ENCODE peak calls at places on chromosomes 2 and 18, in nine cellular contexts. One of them, this sample, is unnamed.

GRCh38 chr2:101063352-101063751 is 61.3 kb downstream of the RPL31 start:
- DNase-seq in lower lobe of right lung: no peak
- DNase-seq in brain microvascular endothelial cell: peak
- DNase-seq in heart left ventricle: peak
- DNase-seq in HL-60: no peak
- DNase-seq in Peyer's patch: no peak
- DNase-seq in pancreas: no peak
- DNase-seq in endodermal cell: no peak
- DNase-seq in psoas muscle: no peak
- DNase-seq in this sample: no peak

GRCh38 chr2:6650311-6650710 is 215.4 kb downstream of the CMPK2 start:
- DNase-seq in lower lobe of right lung: no peak
- DNase-seq in brain microvascular endothelial cell: no peak
- DNase-seq in heart left ventricle: no peak
- DNase-seq in HL-60: no peak
- DNase-seq in Peyer's patch: no peak
- DNase-seq in pancreas: no peak
- DNase-seq in endodermal cell: no peak
- DNase-seq in psoas muscle: no peak
- DNase-seq in this sample: peak

GRCh38 chr2:95348609-95349567 is 51.7 kb downstream of the KCNIP3 start:
- DNase-seq in lower lobe of right lung: no peak
- DNase-seq in brain microvascular endothelial cell: no peak
- DNase-seq in heart left ventricle: peak
- DNase-seq in HL-60: no peak
- DNase-seq in Peyer's patch: no peak
- DNase-seq in pancreas: no peak
- DNase-seq in endodermal cell: no peak
- DNase-seq in psoas muscle: no peak
- DNase-seq in this sample: peak

GRCh38 chr2:86621290-86621943 is 2.2 kb downstream of the RNF103 start:
- DNase-seq in lower lobe of right lung: no peak
- DNase-seq in brain microvascular endothelial cell: no peak
- DNase-seq in heart left ventricle: no peak
- DNase-seq in HL-60: no peak
- DNase-seq in Peyer's patch: no peak
- DNase-seq in pancreas: no peak
- DNase-seq in endodermal cell: no peak
- DNase-seq in psoas muscle: no peak
- DNase-seq in this sample: no peak

GRCh38 chr18:68024716-68025115 is 508.2 kb upstream of the DSEL start:
- DNase-seq in lower lobe of right lung: no peak
- DNase-seq in brain microvascular endothelial cell: no peak
- DNase-seq in heart left ventricle: no peak
- DNase-seq in HL-60: no peak
- DNase-seq in Peyer's patch: no peak
- DNase-seq in pancreas: no peak
- DNase-seq in endodermal cell: no peak
- DNase-seq in psoas muscle: no peak
- DNase-seq in this sample: no peak

GRCh38 chr18:58788470-58788869 is 76.2 kb upstream of the ZNF532 start:
- DNase-seq in lower lobe of right lung: no peak
- DNase-seq in brain microvascular endothelial cell: no peak
- DNase-seq in heart left ventricle: no peak
- DNase-seq in HL-60: no peak
- DNase-seq in Peyer's patch: no peak
- DNase-seq in pancreas: no peak
- DNase-seq in endodermal cell: peak
- DNase-seq in psoas muscle: no peak
- DNase-seq in this sample: no peak

GRCh38 chr18:67318651-67319050 is 197.9 kb downstream of the DSEL start:
- DNase-seq in lower lobe of right lung: no peak
- DNase-seq in brain microvascular endothelial cell: peak
- DNase-seq in heart left ventricle: no peak
- DNase-seq in HL-60: no peak
- DNase-seq in Peyer's patch: no peak
- DNase-seq in pancreas: no peak
- DNase-seq in endodermal cell: no peak
- DNase-seq in psoas muscle: no peak
- DNase-seq in this sample: no peak

GRCh38 chr2:80968450-80968849 is 663.9 kb upstream of the LRRTM1 start:
- DNase-seq in lower lobe of right lung: no peak
- DNase-seq in brain microvascular endothelial cell: no peak
- DNase-seq in heart left ventricle: no peak
- DNase-seq in HL-60: no peak
- DNase-seq in Peyer's patch: no peak
- DNase-seq in pancreas: no peak
- DNase-seq in endodermal cell: peak
- DNase-seq in psoas muscle: no peak
- DNase-seq in this sample: no peak

GRCh38 chr2:96869824-96870630 is at the start of gene SEMA4C:
- DNase-seq in lower lobe of right lung: peak
- DNase-seq in brain microvascular endothelial cell: no peak
- DNase-seq in heart left ventricle: peak
- DNase-seq in HL-60: no peak
- DNase-seq in Peyer's patch: peak
- DNase-seq in pancreas: peak
- DNase-seq in endodermal cell: peak
- DNase-seq in psoas muscle: peak
- DNase-seq in this sample: peak

GRCh38 chr2:233912799-233913423 is 4.3 kb upstream of the TRPM8 start:
- DNase-seq in lower lobe of right lung: no peak
- DNase-seq in brain microvascular endothelial cell: peak
- DNase-seq in heart left ventricle: no peak
- DNase-seq in HL-60: no peak
- DNase-seq in Peyer's patch: no peak
- DNase-seq in pancreas: no peak
- DNase-seq in endodermal cell: peak
- DNase-seq in psoas muscle: no peak
- DNase-seq in this sample: no peak

GRCh38 chr18:1998121-1998520 is 573.2 kb downstream of the METTL4 start:
- DNase-seq in lower lobe of right lung: no peak
- DNase-seq in brain microvascular endothelial cell: no peak
- DNase-seq in heart left ventricle: no peak
- DNase-seq in HL-60: no peak
- DNase-seq in Peyer's patch: no peak
- DNase-seq in pancreas: no peak
- DNase-seq in endodermal cell: no peak
- DNase-seq in psoas muscle: no peak
- DNase-seq in this sample: no peak

GRCh38 chr2:169895294-169895985 is 68.2 kb downstream of the UBR3 start:
- DNase-seq in lower lobe of right lung: no peak
- DNase-seq in brain microvascular endothelial cell: no peak
- DNase-seq in heart left ventricle: no peak
- DNase-seq in HL-60: no peak
- DNase-seq in Peyer's patch: no peak
- DNase-seq in pancreas: no peak
- DNase-seq in endodermal cell: no peak
- DNase-seq in psoas muscle: no peak
- DNase-seq in this sample: no peak

GRCh38 chr2:24206714-24207113 is 31.9 kb downstream of the FAM228A start:
- DNase-seq in lower lobe of right lung: no peak
- DNase-seq in brain microvascular endothelial cell: no peak
- DNase-seq in heart left ventricle: no peak
- DNase-seq in HL-60: no peak
- DNase-seq in Peyer's patch: no peak
- DNase-seq in pancreas: no peak
- DNase-seq in endodermal cell: no peak
- DNase-seq in psoas muscle: no peak
- DNase-seq in this sample: no peak

GRCh38 chr18:48575658-48576453 is 37.0 kb downstream of the CTIF start:
- DNase-seq in lower lobe of right lung: no peak
- DNase-seq in brain microvascular endothelial cell: peak
- DNase-seq in heart left ventricle: no peak
- DNase-seq in HL-60: no peak
- DNase-seq in Peyer's patch: no peak
- DNase-seq in pancreas: no peak
- DNase-seq in endodermal cell: no peak
- DNase-seq in psoas muscle: no peak
- DNase-seq in this sample: peak

GRCh38 chr2:153967248-153967973 is 95.7 kb downstream of the GALNT13 start:
- DNase-seq in lower lobe of right lung: no peak
- DNase-seq in brain microvascular endothelial cell: no peak
- DNase-seq in heart left ventricle: no peak
- DNase-seq in HL-60: no peak
- DNase-seq in Peyer's patch: no peak
- DNase-seq in pancreas: no peak
- DNase-seq in endodermal cell: no peak
- DNase-seq in psoas muscle: no peak
- DNase-seq in this sample: no peak

GRCh38 chr2:11080253-11081115 is 74.8 kb upstream of the SLC66A3 start:
- DNase-seq in lower lobe of right lung: no peak
- DNase-seq in brain microvascular endothelial cell: no peak
- DNase-seq in heart left ventricle: no peak
- DNase-seq in HL-60: no peak
- DNase-seq in Peyer's patch: no peak
- DNase-seq in pancreas: no peak
- DNase-seq in endodermal cell: peak
- DNase-seq in psoas muscle: no peak
- DNase-seq in this sample: no peak

GRCh38 chr2:174493549-174494331 is 6.9 kb upstream of the GPR155 start:
- DNase-seq in lower lobe of right lung: no peak
- DNase-seq in brain microvascular endothelial cell: no peak
- DNase-seq in heart left ventricle: no peak
- DNase-seq in HL-60: no peak
- DNase-seq in Peyer's patch: no peak
- DNase-seq in pancreas: no peak
- DNase-seq in endodermal cell: no peak
- DNase-seq in psoas muscle: no peak
- DNase-seq in this sample: no peak
- H3K4me3 ChIP-seq in lower lobe of right lung: no peak
- H3K4me3 ChIP-seq in brain microvascular endothelial cell: no peak
- H3K4me3 ChIP-seq in heart left ventricle: no peak
- H3K4me3 ChIP-seq in HL-60: no peak
- H3K4me3 ChIP-seq in Peyer's patch: no peak
- H3K4me3 ChIP-seq in pancreas: no peak
- H3K4me3 ChIP-seq in endodermal cell: no peak
- H3K4me3 ChIP-seq in psoas muscle: no peak
- H3K4me3 ChIP-seq in this sample: no peak

DNA sequence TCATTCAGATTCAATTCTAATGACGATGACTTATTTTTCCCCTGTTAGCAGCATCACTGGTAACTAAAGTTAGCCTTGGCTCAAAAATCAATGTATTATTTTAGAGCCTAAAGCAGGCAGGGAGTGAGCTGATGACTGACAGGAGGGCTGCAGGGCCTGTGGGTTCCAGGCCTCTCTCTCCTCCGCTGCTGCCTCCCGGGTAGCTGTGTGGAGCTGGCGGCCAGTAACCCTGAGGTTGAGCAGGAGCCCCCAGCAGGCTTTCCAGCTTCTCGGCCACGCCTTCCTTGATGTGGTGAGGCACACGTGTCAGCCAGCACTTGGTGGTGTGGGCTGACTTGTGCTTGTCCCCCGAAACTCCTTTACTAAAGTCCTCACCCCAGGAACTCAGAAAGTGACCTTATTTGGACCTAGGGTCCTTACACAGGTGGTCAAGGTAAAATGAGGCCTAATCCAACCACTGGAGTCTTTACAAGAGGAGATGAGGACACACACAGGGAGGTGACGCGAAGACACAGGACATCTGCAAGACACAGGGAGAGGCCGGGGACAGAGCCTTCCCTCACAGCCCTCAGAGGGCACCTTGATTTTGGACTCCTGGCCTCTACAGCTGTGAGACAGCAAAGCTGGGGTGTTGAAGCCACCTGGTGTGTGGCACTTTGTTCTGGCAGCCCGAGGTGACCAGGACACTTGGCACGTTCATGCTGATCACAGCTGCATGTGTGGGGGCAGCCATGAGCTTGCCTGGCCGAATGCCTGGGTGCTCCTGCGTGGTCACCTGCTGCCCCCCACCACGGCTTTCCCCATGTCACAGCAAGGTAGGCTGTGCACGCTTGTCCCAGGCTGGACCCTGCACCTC is 120.8 kb upstream of the HS6ST1 start:
- DNase-seq in lower lobe of right lung: no peak
- DNase-seq in brain microvascular endothelial cell: no peak
- DNase-seq in heart left ventricle: no peak
- DNase-seq in HL-60: no peak
- DNase-seq in Peyer's patch: no peak
- DNase-seq in pancreas: no peak
- DNase-seq in endodermal cell: peak
- DNase-seq in psoas muscle: no peak
- DNase-seq in this sample: no peak
- TF ChIP-seq CTCF in lower lobe of right lung: no peak
- TF ChIP-seq CTCF in brain microvascular endothelial cell: no peak
- TF ChIP-seq CTCF in heart left ventricle: no peak
- TF ChIP-seq CTCF in HL-60: no peak
- TF ChIP-seq CTCF in Peyer's patch: no peak
- TF ChIP-seq CTCF in pancreas: no peak
- TF ChIP-seq CTCF in endodermal cell: no peak
- TF ChIP-seq CTCF in psoas muscle: no peak
- TF ChIP-seq CTCF in this sample: no peak

GRCh38 chr2:216768908-216769401 is 73.6 kb upstream of the IGFBP5 start:
- DNase-seq in lower lobe of right lung: no peak
- DNase-seq in brain microvascular endothelial cell: no peak
- DNase-seq in heart left ventricle: no peak
- DNase-seq in HL-60: no peak
- DNase-seq in Peyer's patch: no peak
- DNase-seq in pancreas: no peak
- DNase-seq in endodermal cell: no peak
- DNase-seq in psoas muscle: no peak
- DNase-seq in this sample: no peak

GRCh38 chr2:216761119-216761518 is 65.8 kb upstream of the IGFBP5 start:
- DNase-seq in lower lobe of right lung: no peak
- DNase-seq in brain microvascular endothelial cell: no peak
- DNase-seq in heart left ventricle: no peak
- DNase-seq in HL-60: no peak
- DNase-seq in Peyer's patch: no peak
- DNase-seq in pancreas: no peak
- DNase-seq in endodermal cell: no peak
- DNase-seq in psoas muscle: no peak
- DNase-seq in this sample: no peak

GRCh38 chr2:216770050-216770449 is 74.7 kb upstream of the IGFBP5 start:
- DNase-seq in lower lobe of right lung: no peak
- DNase-seq in brain microvascular endothelial cell: no peak
- DNase-seq in heart left ventricle: no peak
- DNase-seq in HL-60: no peak
- DNase-seq in Peyer's patch: no peak
- DNase-seq in pancreas: no peak
- DNase-seq in endodermal cell: no peak
- DNase-seq in psoas muscle: no peak
- DNase-seq in this sample: no peak

GRCh38 chr2:216761809-216762208 is 66.5 kb upstream of the IGFBP5 start:
- DNase-seq in lower lobe of right lung: no peak
- DNase-seq in brain microvascular endothelial cell: no peak
- DNase-seq in heart left ventricle: no peak
- DNase-seq in HL-60: no peak
- DNase-seq in Peyer's patch: no peak
- DNase-seq in pancreas: no peak
- DNase-seq in endodermal cell: no peak
- DNase-seq in psoas muscle: no peak
- DNase-seq in this sample: no peak

GRCh38 chr2:216765810-216766259 is 70.5 kb upstream of the IGFBP5 start:
- DNase-seq in lower lobe of right lung: no peak
- DNase-seq in brain microvascular endothelial cell: no peak
- DNase-seq in heart left ventricle: peak
- DNase-seq in HL-60: no peak
- DNase-seq in Peyer's patch: no peak
- DNase-seq in pancreas: no peak
- DNase-seq in endodermal cell: peak
- DNase-seq in psoas muscle: no peak
- DNase-seq in this sample: no peak
- H3K27ac ChIP-seq in lower lobe of right lung: no peak
- H3K27ac ChIP-seq in brain microvascular endothelial cell: no peak
- H3K27ac ChIP-seq in heart left ventricle: no peak
- H3K27ac ChIP-seq in HL-60: no peak
- H3K27ac ChIP-seq in Peyer's patch: no peak
- H3K27ac ChIP-seq in pancreas: no peak
- H3K27ac ChIP-seq in endodermal cell: peak
- H3K27ac ChIP-seq in psoas muscle: no peak
- H3K27ac ChIP-seq in this sample: no peak

GRCh38 chr2:216632952-216633615 is at the start of gene IGFBP2:
- DNase-seq in lower lobe of right lung: no peak
- DNase-seq in brain microvascular endothelial cell: no peak
- DNase-seq in heart left ventricle: peak
- DNase-seq in HL-60: peak
- DNase-seq in Peyer's patch: no peak
- DNase-seq in pancreas: peak
- DNase-seq in endodermal cell: peak
- DNase-seq in psoas muscle: peak
- DNase-seq in this sample: no peak
- H3K4me3 ChIP-seq in lower lobe of right lung: peak
- H3K4me3 ChIP-seq in brain microvascular endothelial cell: peak
- H3K4me3 ChIP-seq in heart left ventricle: peak
- H3K4me3 ChIP-seq in HL-60: peak
- H3K4me3 ChIP-seq in Peyer's patch: peak
- H3K4me3 ChIP-seq in pancreas: peak
- H3K4me3 ChIP-seq in endodermal cell: peak
- H3K4me3 ChIP-seq in psoas muscle: peak
- H3K4me3 ChIP-seq in this sample: peak

This sample was measured in dorsolateral prefrontal cortex.